ENCODE peak calls at places on chromosomes 11 and 22, in six cellular contexts. F is sigmoid colon, G is osteocyte, K is foreskin fibroblast, B is psoas muscle, X is GM06990. Z is an unnamed sample.
A peak's percentile ranks its signal among the peaks of the same experiment; 100 is the strongest.

GRCh38 chr11:73761403-73761945 is 600 bp upstream of the RAB6A start:
- DNase-seq in X (no peak), F (no peak), K (no peak), G (no peak), B (peak; percentile 21), Z (no peak)

GRCh38 chr22:34111210-34111824 is 191.0 kb upstream of the LARGE1 start:
- DNase-seq in X (no peak), G (no peak), K (peak; percentile 1), B (no peak), F (peak; percentile 64), Z (peak; percentile 23)

GRCh38 chr11:72676874-72677341 is 2.7 kb upstream of the PDE2A start:
- DNase-seq in F (no peak), K (peak; percentile 61), X (peak; percentile 59), B (peak; percentile 67), G (peak; percentile 87), Z (peak; percentile 78)

GRCh38 chr11:71420455-71421241 is 27.5 kb downstream of the DHCR7 start:
- DNase-seq in B (no peak), X (peak; percentile 37), K (peak; percentile 66), F (no peak), G (no peak), Z (no peak)

GRCh38 chr11:128628343-128628673 is 41.0 kb upstream of the ETS1 start:
- DNase-seq in F (no peak), G (no peak), K (no peak), X (no peak), B (no peak), Z (no peak)

GRCh38 chr11:23311986-23312940 is 452.0 kb upstream of the CCDC179 start:
- DNase-seq in B (no peak), X (no peak), K (peak; percentile 60), F (no peak), G (no peak), Z (no peak)

GRCh38 chr11:102882389-102883024 is 7.7 kb upstream of the MMP12 start:
- DNase-seq in K (peak; percentile 71), G (no peak), B (no peak), F (no peak), X (peak; percentile 13), Z (no peak)

GRCh38 chr11:10375280-10376048 is 70.6 kb downstream of the ADM start:
- DNase-seq in F (no peak), X (no peak), G (no peak), B (no peak), K (peak; percentile 91), Z (no peak)

GRCh38 chr11:122202951-122203456 is 87.0 kb upstream of the BLID start:
- DNase-seq in X (peak; percentile 11), B (peak; percentile 70), G (peak; percentile 93), K (peak; percentile 91), F (peak; percentile 89), Z (peak; percentile 83)

GRCh38 chr11:102810943-102811528 is 13.1 kb upstream of the MMP1 start:
- DNase-seq in K (peak; percentile 68), X (no peak), F (no peak), G (no peak), B (no peak), Z (no peak)

GRCh38 chr11:35661539-35661938 is 1.0 kb upstream of the TRIM44 start:
- DNase-seq in K (no peak), B (no peak), X (no peak), F (no peak), G (no peak), Z (no peak)

GRCh38 chr11:8285796-8286195 is 22.1 kb upstream of the LMO1 start:
- DNase-seq in B (no peak), X (no peak), K (no peak), G (peak; percentile 48), F (peak; percentile 44), Z (no peak)

GRCh38 chr11:2361565-2361964 is 15.5 kb upstream of the CD81 start:
- DNase-seq in K (no peak), X (no peak), B (no peak), F (no peak), G (no peak), Z (no peak)

GRCh38 chr22:50473088-50473487 is 1.7 kb downstream of the SBF1 start:
- DNase-seq in B (no peak), X (no peak), F (no peak), K (peak; percentile 11), G (no peak), Z (no peak)

GRCh38 chr11:114082767-114083181 is 23.3 kb downstream of the ZBTB16 start:
- DNase-seq in X (no peak), G (no peak), B (no peak), F (peak; percentile 68), K (no peak), Z (no peak)

GRCh38 chr11:69209936-69210659 is 54.4 kb downstream of the SMIM38 start:
- DNase-seq in X (no peak), G (peak; percentile 69), F (no peak), K (no peak), B (no peak), Z (no peak)

GRCh38 chr11:102488208-102488607 is 35.6 kb upstream of the TMEM123 start:
- DNase-seq in B (no peak), K (no peak), X (no peak), G (no peak), F (no peak), Z (no peak)

GRCh38 chr22:32987081-32987631 is 71.0 kb downstream of the SYN3 start:
- DNase-seq in K (peak; percentile 38), F (no peak), B (no peak), G (no peak), X (no peak), Z (no peak)

GRCh38 chr11:75325713-75326438 is 25.6 kb downstream of the ARRB1 start:
- DNase-seq in G (no peak), X (no peak), K (peak; percentile 92), B (peak; percentile 73), F (peak; percentile 89), Z (no peak)

GRCh38 chr22:48091656-48092223 is 1329.3 kb downstream of the TBC1D22A start:
- DNase-seq in X (no peak), G (no peak), K (no peak), F (no peak), B (no peak), Z (peak; percentile 17)

GRCh38 chr22:46815896-46816721 is 53.7 kb downstream of the TBC1D22A start:
- DNase-seq in G (no peak), K (peak; percentile 60), B (no peak), F (no peak), X (no peak), Z (no peak)

GRCh38 chr22:46078241-46079092 is 71.9 kb upstream of the PPARA start:
- DNase-seq in B (peak; percentile 84), G (no peak), X (no peak), F (peak; percentile 91), K (peak; percentile 79), Z (peak; percentile 11)

GRCh38 chr11:57647960-57648776 is 1.5 kb downstream of the YPEL4 start:
- DNase-seq in B (no peak), F (no peak), G (no peak), X (no peak), K (peak; percentile 60), Z (no peak)

GRCh38 chr11:10692716-10693115 is 839 bp downstream of the IRAG1 start:
- DNase-seq in K (peak; percentile 22), B (no peak), X (no peak), F (no peak), G (no peak), Z (no peak)

GRCh38 chr11:20443596-20443995 is 56.1 kb downstream of the PRMT3 start:
- DNase-seq in K (peak; percentile 29), F (no peak), B (no peak), X (no peak), G (no peak), Z (no peak)

GRCh38 chr11:117538731-117539130 is 211.1 kb downstream of the CEP164 start:
- DNase-seq in X (no peak), F (peak; percentile 76), K (peak; percentile 25), B (no peak), G (no peak), Z (no peak)

GRCh38 chr11:116446542-116446941 is 326.2 kb downstream of the BUD13 start:
- DNase-seq in X (no peak), F (no peak), K (no peak), G (no peak), B (no peak), Z (no peak)

GRCh38 chr11:57597971-57598830 is 716 bp downstream of the SERPING1 start:
- DNase-seq in K (peak; percentile 84), B (peak; percentile 86), F (peak; percentile 95), X (no peak), G (no peak), Z (peak; percentile 62)

GRCh38 chr22:48675141-48675827 is 1152.4 kb downstream of the BRD1 start:
- DNase-seq in K (no peak), F (no peak), G (no peak), B (no peak), X (no peak), Z (no peak)

GRCh38 chr11:134170177-134170908 is 53.4 kb downstream of the NCAPD3 start:
- DNase-seq in F (no peak), G (no peak), K (no peak), X (no peak), B (no peak), Z (no peak)
- TF ChIP-seq CTCF in F (no peak), G (no peak), K (no peak), X (no peak), B (no peak), Z (no peak)

GRCh38 chr11:126890561-126890960 is 110.0 kb downstream of the KIRREL3 start:
- DNase-seq in G (no peak), B (no peak), F (no peak), K (no peak), X (no peak), Z (no peak)
- TF ChIP-seq CTCF in G (no peak), B (no peak), F (no peak), K (no peak), X (no peak), Z (no peak)

GRCh38 chr11:112786886-112787530 is 174.2 kb upstream of the NCAM1 start:
- DNase-seq in B (no peak), X (no peak), G (no peak), K (no peak), F (no peak), Z (no peak)
- TF ChIP-seq CTCF in B (no peak), X (no peak), G (no peak), K (no peak), F (no peak), Z (no peak)

GRCh38 chr11:9313648-9314290 is 624 bp downstream of the TMEM41B start:
- DNase-seq in K (peak; percentile 39), X (no peak), F (peak; percentile 67), B (no peak), G (no peak), Z (no peak)

GRCh38 chr11:9310485-9310884 is 3.9 kb downstream of the TMEM41B start:
- DNase-seq in K (no peak), G (no peak), B (no peak), F (no peak), X (no peak), Z (no peak)

GRCh38 chr11:9316334-9316733 is 1.9 kb upstream of the TMEM41B start:
- DNase-seq in F (no peak), K (no peak), B (no peak), X (no peak), G (no peak), Z (no peak)

GRCh38 chr11:9315078-9315688 is 790 bp upstream of the TMEM41B start:
- DNase-seq in K (no peak), B (no peak), F (no peak), X (no peak), G (no peak), Z (no peak)

GRCh38 chr11:9314291-9315077 is at the start of gene TMEM41B:
- DNase-seq in X (peak; percentile 100), G (peak; percentile 99), F (peak; percentile 98), B (peak; percentile 99), K (peak; percentile 99), Z (peak; percentile 99)
- TF ChIP-seq CTCF in X (no peak), G (peak; percentile 3), F (no peak), B (no peak), K (peak; percentile 20), Z (no peak)

Z was measured in mesothelial cell of epicardium.